ENCODE peak calls at places on chromosomes 7 and 10, in seven cellular contexts. One of them, this sample, is unnamed.

GRCh38 chr7:158695726-158696452 is 8.7 kb downstream of the NCAPG2 start:
- DNase-seq in heart left ventricle: peak
- DNase-seq in epithelial cell of esophagus: peak
- DNase-seq in transverse colon: peak
- DNase-seq in CD8-positive, alpha-beta T cell: no peak
- DNase-seq in A549: peak
- DNase-seq in AG09309: peak
- DNase-seq in this sample: peak

GRCh38 chr10:49258351-49258683 is 40.7 kb upstream of the C10orf71 start:
- DNase-seq in transverse colon: no peak
- DNase-seq in A549: no peak
- DNase-seq in AG09309: no peak
- DNase-seq in heart left ventricle: no peak
- DNase-seq in CD8-positive, alpha-beta T cell: no peak
- DNase-seq in epithelial cell of esophagus: no peak
- DNase-seq in this sample: no peak

GRCh38 chr7:157857578-157858075 is 520.8 kb downstream of the DNAJB6 start:
- DNase-seq in AG09309: no peak
- DNase-seq in CD8-positive, alpha-beta T cell: no peak
- DNase-seq in heart left ventricle: no peak
- DNase-seq in epithelial cell of esophagus: no peak
- DNase-seq in transverse colon: no peak
- DNase-seq in A549: no peak
- DNase-seq in this sample: no peak

GRCh38 chr7:144842377-144842851 is 6.6 kb upstream of the TPK1 start:
- DNase-seq in A549: no peak
- DNase-seq in heart left ventricle: peak
- DNase-seq in transverse colon: peak
- DNase-seq in CD8-positive, alpha-beta T cell: no peak
- DNase-seq in epithelial cell of esophagus: peak
- DNase-seq in AG09309: no peak
- DNase-seq in this sample: no peak

GRCh38 chr7:107100824-107101223 is 56.3 kb downstream of the PRKAR2B start:
- DNase-seq in transverse colon: no peak
- DNase-seq in A549: no peak
- DNase-seq in epithelial cell of esophagus: no peak
- DNase-seq in heart left ventricle: no peak
- DNase-seq in AG09309: no peak
- DNase-seq in CD8-positive, alpha-beta T cell: no peak
- DNase-seq in this sample: no peak

GRCh38 chr7:102942883-102943261 is 30.1 kb downstream of the LRRC17 start:
- DNase-seq in epithelial cell of esophagus: no peak
- DNase-seq in AG09309: no peak
- DNase-seq in transverse colon: no peak
- DNase-seq in A549: no peak
- DNase-seq in CD8-positive, alpha-beta T cell: no peak
- DNase-seq in heart left ventricle: no peak
- DNase-seq in this sample: no peak

GRCh38 chr7:51028128-51028830 is 245.6 kb upstream of the GRB10 start:
- DNase-seq in AG09309: no peak
- DNase-seq in transverse colon: no peak
- DNase-seq in CD8-positive, alpha-beta T cell: no peak
- DNase-seq in epithelial cell of esophagus: no peak
- DNase-seq in heart left ventricle: no peak
- DNase-seq in A549: no peak
- DNase-seq in this sample: no peak

GRCh38 chr7:80597875-80598274 is 40.6 kb upstream of the CD36 start:
- DNase-seq in epithelial cell of esophagus: no peak
- DNase-seq in A549: no peak
- DNase-seq in heart left ventricle: no peak
- DNase-seq in CD8-positive, alpha-beta T cell: no peak
- DNase-seq in AG09309: no peak
- DNase-seq in transverse colon: no peak
- DNase-seq in this sample: no peak

GRCh38 chr10:78202386-78202785 is 168.7 kb downstream of the RPS24 start:
- DNase-seq in transverse colon: no peak
- DNase-seq in AG09309: no peak
- DNase-seq in A549: no peak
- DNase-seq in epithelial cell of esophagus: no peak
- DNase-seq in heart left ventricle: no peak
- DNase-seq in CD8-positive, alpha-beta T cell: no peak
- DNase-seq in this sample: no peak

GRCh38 chr10:24440817-24441790 is 232.2 kb downstream of the KIAA1217 start:
- DNase-seq in heart left ventricle: no peak
- DNase-seq in AG09309: no peak
- DNase-seq in A549: no peak
- DNase-seq in CD8-positive, alpha-beta T cell: no peak
- DNase-seq in transverse colon: no peak
- DNase-seq in epithelial cell of esophagus: no peak
- DNase-seq in this sample: peak

GRCh38 chr7:129334473-129334872 is 99.8 kb upstream of the STRIP2 start:
- DNase-seq in transverse colon: no peak
- DNase-seq in A549: no peak
- DNase-seq in heart left ventricle: no peak
- DNase-seq in CD8-positive, alpha-beta T cell: no peak
- DNase-seq in epithelial cell of esophagus: no peak
- DNase-seq in AG09309: no peak
- DNase-seq in this sample: no peak

GRCh38 chr10:778626-779330 is 89.3 kb upstream of the DIP2C start:
- DNase-seq in A549: no peak
- DNase-seq in CD8-positive, alpha-beta T cell: no peak
- DNase-seq in heart left ventricle: no peak
- DNase-seq in transverse colon: no peak
- DNase-seq in AG09309: no peak
- DNase-seq in epithelial cell of esophagus: no peak
- DNase-seq in this sample: no peak

GRCh38 chr10:23556727-23557440 is 118.0 kb downstream of the OTUD1 start:
- DNase-seq in CD8-positive, alpha-beta T cell: no peak
- DNase-seq in transverse colon: no peak
- DNase-seq in epithelial cell of esophagus: peak
- DNase-seq in A549: no peak
- DNase-seq in AG09309: peak
- DNase-seq in heart left ventricle: no peak
- DNase-seq in this sample: peak

GRCh38 chr7:32102432-32102851 is 32.2 kb upstream of the PDE1C start:
- DNase-seq in transverse colon: no peak
- DNase-seq in CD8-positive, alpha-beta T cell: no peak
- DNase-seq in epithelial cell of esophagus: no peak
- DNase-seq in AG09309: no peak
- DNase-seq in heart left ventricle: peak
- DNase-seq in A549: no peak
- DNase-seq in this sample: no peak

GRCh38 chr7:116786791-116787443 is 75.5 kb upstream of the CAPZA2 start:
- DNase-seq in transverse colon: no peak
- DNase-seq in heart left ventricle: no peak
- DNase-seq in AG09309: no peak
- DNase-seq in CD8-positive, alpha-beta T cell: no peak
- DNase-seq in epithelial cell of esophagus: peak
- DNase-seq in A549: no peak
- DNase-seq in this sample: peak
- TF ChIP-seq CTCF in transverse colon: peak
- TF ChIP-seq CTCF in heart left ventricle: peak
- TF ChIP-seq CTCF in AG09309: peak
- TF ChIP-seq CTCF in CD8-positive, alpha-beta T cell: no peak
- TF ChIP-seq CTCF in epithelial cell of esophagus: no peak
- TF ChIP-seq CTCF in A549: peak
- TF ChIP-seq CTCF in this sample: peak

GRCh38 chr10:103367379-103367781 is 396 bp upstream of the TAF5 start:
- DNase-seq in AG09309: no peak
- DNase-seq in A549: peak
- DNase-seq in transverse colon: no peak
- DNase-seq in epithelial cell of esophagus: no peak
- DNase-seq in heart left ventricle: no peak
- DNase-seq in CD8-positive, alpha-beta T cell: no peak
- DNase-seq in this sample: no peak
- H3K4me3 ChIP-seq in AG09309: peak
- H3K4me3 ChIP-seq in A549: peak
- H3K4me3 ChIP-seq in transverse colon: peak
- H3K4me3 ChIP-seq in epithelial cell of esophagus: peak
- H3K4me3 ChIP-seq in heart left ventricle: peak
- H3K4me3 ChIP-seq in CD8-positive, alpha-beta T cell: peak
- H3K4me3 ChIP-seq in this sample: peak

DNA sequence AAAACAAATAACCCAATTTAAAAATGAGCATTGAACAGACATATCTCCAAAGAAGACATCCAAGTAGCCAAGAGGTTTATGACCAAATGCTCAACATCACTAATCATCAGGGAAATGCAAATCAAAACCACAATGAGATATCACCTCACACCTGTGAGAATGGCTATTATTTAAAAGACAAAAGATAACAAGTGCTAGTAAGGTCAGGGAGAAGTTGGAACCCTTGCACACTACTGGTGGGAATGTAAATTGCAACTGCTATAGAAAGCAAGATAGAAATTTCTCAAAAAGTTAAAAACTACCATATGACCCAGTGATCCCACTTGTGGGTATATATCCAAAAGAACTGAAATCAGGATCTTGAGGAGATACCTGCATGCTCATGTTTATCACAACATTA is 49.5 kb downstream of the SGMS1 start:
- DNase-seq in epithelial cell of esophagus: no peak
- DNase-seq in CD8-positive, alpha-beta T cell: no peak
- DNase-seq in AG09309: no peak
- DNase-seq in heart left ventricle: no peak
- DNase-seq in A549: no peak
- DNase-seq in transverse colon: no peak
- DNase-seq in this sample: no peak
- TF ChIP-seq CTCF in epithelial cell of esophagus: peak
- TF ChIP-seq CTCF in CD8-positive, alpha-beta T cell: no peak
- TF ChIP-seq CTCF in AG09309: peak
- TF ChIP-seq CTCF in heart left ventricle: no peak
- TF ChIP-seq CTCF in A549: no peak
- TF ChIP-seq CTCF in transverse colon: no peak
- TF ChIP-seq CTCF in this sample: peak

GRCh38 chr7:18895456-18895855 is 222.0 kb downstream of the TWIST1 start:
- DNase-seq in transverse colon: no peak
- DNase-seq in epithelial cell of esophagus: peak
- DNase-seq in AG09309: peak
- DNase-seq in CD8-positive, alpha-beta T cell: no peak
- DNase-seq in heart left ventricle: no peak
- DNase-seq in A549: peak
- DNase-seq in this sample: peak
- H3K4me3 ChIP-seq in transverse colon: no peak
- H3K4me3 ChIP-seq in epithelial cell of esophagus: peak
- H3K4me3 ChIP-seq in AG09309: no peak
- H3K4me3 ChIP-seq in CD8-positive, alpha-beta T cell: no peak
- H3K4me3 ChIP-seq in heart left ventricle: no peak
- H3K4me3 ChIP-seq in A549: no peak
- H3K4me3 ChIP-seq in this sample: no peak

DNA sequence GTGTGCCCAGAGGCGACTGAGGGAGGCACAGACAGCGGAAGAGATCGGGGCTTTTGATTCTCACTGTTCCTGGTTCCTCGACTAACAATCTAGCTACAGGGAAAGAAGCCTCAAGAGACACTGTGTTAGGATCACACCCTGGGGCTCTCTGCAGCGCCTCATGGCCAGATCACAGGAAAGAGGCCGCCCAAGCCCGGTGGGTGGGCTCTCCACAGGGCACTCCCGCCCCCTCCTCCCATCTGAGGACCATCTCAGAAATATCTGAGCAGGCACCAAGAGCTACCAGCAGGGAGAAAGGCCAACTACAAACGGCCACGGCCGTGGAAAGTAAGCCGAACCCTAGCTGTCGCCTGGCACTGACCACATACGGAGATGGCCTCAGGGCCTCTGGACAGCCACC is 224.2 kb downstream of the MLLT10 start:
- DNase-seq in AG09309: no peak
- DNase-seq in epithelial cell of esophagus: no peak
- DNase-seq in heart left ventricle: no peak
- DNase-seq in A549: no peak
- DNase-seq in CD8-positive, alpha-beta T cell: no peak
- DNase-seq in transverse colon: no peak
- DNase-seq in this sample: no peak
- TF ChIP-seq CTCF in AG09309: no peak
- TF ChIP-seq CTCF in epithelial cell of esophagus: no peak
- TF ChIP-seq CTCF in heart left ventricle: no peak
- TF ChIP-seq CTCF in A549: no peak
- TF ChIP-seq CTCF in CD8-positive, alpha-beta T cell: no peak
- TF ChIP-seq CTCF in transverse colon: no peak
- TF ChIP-seq CTCF in this sample: no peak

This sample was measured in foreskin fibroblast.